ENCODE peak calls at places on chromosomes 3 and 15, in nine cellular contexts. I is NAMALWA; A is activated CD8-positive, alpha-beta memory T cell treated with anti-CD3 and anti-CD28 coated beads, Interleukin-2, amount 50 U/mL, for 48 hours; M is BJ; T is activated T-helper 1 cell treated with Interleukin-2 at 50 U/mL for 16 hours; G is left lung; V is stimulated activated CD8-positive, alpha-beta memory T cell treated with anti-CD3 and anti-CD28 coated beads, Interleukin-2, amount 100 ng/mL, for 48 hours; X is thyroid gland; N is A673. L is an unnamed sample.

GRCh38 chr3:170599083-170599482 is 13.2 kb upstream of the SLC7A14 start:
- DNase-seq in I (no peak), A (no peak), M (no peak), T (no peak), G (no peak), V (no peak), X (no peak), N (no peak), L (no peak)

GRCh38 chr3:10955694-10956453 is 36.7 kb upstream of the SLC6A1 start:
- DNase-seq in I (no peak), A (no peak), M (no peak), T (no peak), G (no peak), V (no peak), X (no peak), N (no peak), L (no peak)

GRCh38 chr3:45988100-45988761 is 7.4 kb downstream of the FYCO1 start:
- DNase-seq in I (no peak), A (no peak), M (no peak), T (no peak), G (no peak), V (no peak), X (no peak), N (no peak), L (no peak)

GRCh38 chr15:46848704-46849103 is 868.6 kb upstream of the SEMA6D start:
- DNase-seq in I (no peak), A (no peak), M (no peak), T (no peak), G (no peak), V (no peak), X (no peak), N (no peak), L (no peak)

GRCh38 chr3:153440311-153440710 is 278.3 kb downstream of the RAP2B start:
- DNase-seq in I (no peak), A (no peak), M (no peak), T (no peak), G (no peak), V (no peak), X (no peak), N (no peak), L (no peak)

GRCh38 chr3:165336786-165337185 is 140.6 kb upstream of the SLITRK3 start:
- DNase-seq in I (no peak), A (no peak), M (no peak), T (no peak), G (no peak), V (no peak), X (no peak), N (no peak), L (no peak)

GRCh38 chr3:8482263-8482662 is 19.4 kb upstream of the LMCD1 start:
- DNase-seq in I (no peak), A (no peak), M (no peak), T (no peak), G (no peak), V (no peak), X (no peak), N (no peak), L (no peak)

GRCh38 chr3:131109156-131109555 is 82.5 kb downstream of the NEK11 start:
- DNase-seq in I (no peak), A (no peak), M (no peak), T (no peak), G (no peak), V (no peak), X (no peak), N (no peak), L (no peak)

GRCh38 chr3:67357610-67358458 is 296.6 kb downstream of the SUCLG2 start:
- DNase-seq in I (peak; percentile 24), A (no peak), M (no peak), T (no peak), G (no peak), V (no peak), X (no peak), N (peak; percentile 26), L (no peak)

GRCh38 chr15:52718551-52718950 is 39.4 kb upstream of the ATOSA start:
- DNase-seq in I (no peak), A (no peak), M (no peak), T (no peak), G (no peak), V (no peak), X (no peak), N (no peak), L (no peak)

GRCh38 chr3:174710622-174711021 is 148.5 kb upstream of the NAALADL2 start:
- DNase-seq in I (no peak), A (no peak), M (no peak), T (no peak), G (no peak), V (no peak), X (no peak), N (no peak), L (no peak)

L was measured in type B pancreatic cell.